ENCODE peak calls at places on chromosome 6, in nine cellular contexts. R is NCI-H146; U is activated CD4-positive, alpha-beta T cell treated with anti-CD3 and anti-CD28 coated beads for 36 hours; F is EH; H is GM12865; M is CD4-positive, alpha-beta memory T cell; S is T-cell; O is NCI-H1092; W is GM10248. Z is an unnamed sample.
A peak's percentile ranks its signal among the peaks of the same experiment; 100 is the strongest.

GRCh38 chr6:22392711-22393110 is 95.9 kb upstream of the PRL start:
- DNase-seq in W (no peak), R (no peak), S (no peak), F (peak; percentile 59), U (no peak), H (no peak), M (no peak), O (no peak), Z (peak; percentile 7)

GRCh38 chr6:96223695-96224094 is 207.9 kb downstream of the FUT9 start:
- DNase-seq in U (no peak), H (no peak), M (no peak), F (no peak), S (no peak), W (no peak), R (no peak), O (no peak), Z (no peak)

GRCh38 chr6:117531346-117531745 is 48.9 kb downstream of the DCBLD1 start:
- DNase-seq in R (no peak), F (peak; percentile 35), S (no peak), O (no peak), W (no peak), H (no peak), U (no peak), M (no peak), Z (no peak)

GRCh38 chr6:37614059-37614940 is 83.4 kb downstream of the MDGA1 start:
- DNase-seq in R (no peak), F (no peak), O (no peak), H (no peak), M (no peak), U (no peak), S (no peak), W (no peak), Z (no peak)

GRCh38 chr6:53582963-53583362 is 38.1 kb upstream of the GCLC start:
- DNase-seq in O (no peak), U (no peak), S (no peak), F (peak; percentile 52), R (no peak), W (no peak), H (no peak), M (no peak), Z (no peak)

GRCh38 chr6:157881375-157881774 is 58.3 kb downstream of the SNX9 start:
- DNase-seq in R (no peak), F (no peak), M (no peak), O (no peak), H (no peak), W (no peak), S (no peak), U (no peak), Z (no peak)

GRCh38 chr6:84774174-84775158 is 10.1 kb upstream of the TBX18 start:
- DNase-seq in R (no peak), M (no peak), U (peak; percentile 56), W (peak; percentile 57), H (no peak), O (no peak), S (no peak), F (peak; percentile 58), Z (no peak)

GRCh38 chr6:15962449-15962764 is 166.5 kb upstream of the MYLIP start:
- DNase-seq in U (peak; percentile 35), S (no peak), R (peak; percentile 14), H (peak; percentile 85), M (no peak), F (peak; percentile 93), O (no peak), W (peak; percentile 22), Z (no peak)

GRCh38 chr6:102415891-102416290 is 1022.4 kb downstream of the GRIK2 start:
- DNase-seq in U (no peak), S (no peak), R (no peak), H (no peak), M (no peak), W (no peak), F (no peak), O (no peak), Z (no peak)

GRCh38 chr6:20669571-20670314 is 135.5 kb downstream of the CDKAL1 start:
- DNase-seq in R (no peak), H (peak; percentile 79), O (no peak), W (no peak), F (no peak), U (no peak), M (no peak), S (no peak), Z (no peak)

GRCh38 chr6:168264593-168265335 is 54.8 kb downstream of the DACT2 start:
- DNase-seq in W (no peak), S (no peak), U (no peak), R (no peak), H (no peak), M (no peak), O (no peak), F (no peak), Z (no peak)

GRCh38 chr6:33407132-33407718 is 3.6 kb upstream of the PHF1 start:
- DNase-seq in U (no peak), S (no peak), R (no peak), F (peak; percentile 67), W (no peak), H (no peak), O (no peak), M (no peak), Z (no peak)